ENCODE peak calls at places on chromosomes 4 and X, in five cellular contexts. L, A, J, Q and Y are unnamed samples.

GRCh38 chrX:41192880-41193279 is 107.6 kb downstream of the USP9X start:
- DNase-seq in L (no peak), J (no peak), A (no peak), Q (no peak), Y (no peak)

GRCh38 chr4:158176108-158176507 is 3.3 kb upstream of the GASK1B start:
- DNase-seq in L (no peak), Q (no peak), A (no peak), J (no peak), Y (no peak)

GRCh38 chr4:168634276-168634802 is 137.5 kb downstream of the PALLD start:
- DNase-seq in J (no peak), Q (no peak), A (no peak), L (peak), Y (no peak)

GRCh38 chrX:5681159-5681558 is 547.5 kb downstream of the NLGN4X start:
- DNase-seq in L (no peak), Q (no peak), J (no peak), A (no peak), Y (no peak)

GRCh38 chr4:106914223-106914622 is 121.9 kb downstream of the DKK2 start:
- DNase-seq in L (peak), A (no peak), J (no peak), Q (no peak), Y (no peak)

GRCh38 chr4:19319607-19320006 is 932.1 kb upstream of the SLIT2 start:
- DNase-seq in A (no peak), L (no peak), Q (no peak), J (no peak), Y (no peak)

GRCh38 chr4:18077808-18078207 is 56.3 kb upstream of the LCORL start:
- DNase-seq in L (no peak), Q (no peak), A (no peak), J (no peak), Y (no peak)

GRCh38 chr4:123653211-123653610 is 256.6 kb downstream of the SPRY1 start:
- DNase-seq in L (no peak), J (no peak), Q (no peak), A (no peak), Y (no peak)

GRCh38 chrX:9730752-9731151 is 34.9 kb downstream of the GPR143 start:
- DNase-seq in J (no peak), A (no peak), Q (no peak), L (no peak), Y (no peak)